ENCODE peak calls at places on chromosome 11, in eight cellular contexts. Y, I, F, A, D, L, W and J are unnamed samples.

GRCh38 chr11:119684361-119685072 is 44.5 kb downstream of the NECTIN1 start:
- DNase-seq in D (no peak), L (no peak), A (no peak), I (no peak), F (no peak), Y (no peak), W (peak), J (no peak)

GRCh38 chr11:103541186-103541795 is 432.1 kb downstream of the DYNC2H1 start:
- DNase-seq in L (no peak), A (no peak), W (no peak), I (peak), F (no peak), D (no peak), Y (no peak), J (no peak)

GRCh38 chr11:121437018-121437685 is 15.0 kb upstream of the SORL1 start:
- DNase-seq in D (no peak), F (no peak), L (no peak), A (no peak), I (no peak), W (no peak), Y (no peak), J (no peak)

GRCh38 chr11:469684-470667 is 19.9 kb downstream of the PTDSS2 start:
- DNase-seq in L (peak), A (no peak), W (peak), D (no peak), I (no peak), Y (peak), F (peak), J (no peak)

GRCh38 chr11:65879622-65880021 is at the start of gene CTSW:
- DNase-seq in W (no peak), F (no peak), A (no peak), D (no peak), Y (no peak), L (no peak), I (no peak), J (no peak)

GRCh38 chr11:75492181-75492820 is 33.4 kb downstream of the GDPD5 start:
- DNase-seq in F (peak), D (no peak), Y (no peak), L (no peak), A (no peak), W (no peak), I (peak), J (no peak)

GRCh38 chr11:34316347-34317037 is 41.3 kb downstream of the ABTB2 start:
- DNase-seq in I (no peak), A (no peak), Y (no peak), F (no peak), L (no peak), D (no peak), W (no peak), J (no peak)

GRCh38 chr11:102144357-102145342 is 34.4 kb downstream of the YAP1 start:
- DNase-seq in A (no peak), Y (no peak), I (no peak), W (peak), L (peak), D (no peak), F (peak), J (no peak)

GRCh38 chr11:45982656-45983470 is 60.4 kb downstream of the LARGE2 start:
- DNase-seq in D (no peak), W (peak), I (no peak), L (no peak), F (no peak), A (peak), Y (peak), J (no peak)

GRCh38 chr11:76803023-76803422 is 19.9 kb downstream of the TSKU start:
- DNase-seq in Y (no peak), I (no peak), A (no peak), D (no peak), F (no peak), L (peak), W (no peak), J (peak)

GRCh38 chr11:5564259-5565019 is 16.1 kb upstream of the OR52H1 start:
- DNase-seq in F (no peak), A (no peak), I (peak), D (no peak), L (no peak), W (peak), Y (no peak), J (no peak)

GRCh38 chr11:4025248-4025956 is 69.2 kb upstream of the RRM1 start:
- DNase-seq in L (no peak), F (no peak), A (no peak), I (no peak), Y (no peak), D (peak), W (peak), J (no peak)

GRCh38 chr11:75269896-75270295 is 29.3 kb downstream of the TPBGL start:
- DNase-seq in W (no peak), I (no peak), A (no peak), D (no peak), F (peak), Y (no peak), L (no peak), J (no peak)

GRCh38 chr11:14908214-14908880 is 16.3 kb upstream of the CYP2R1 start:
- DNase-seq in A (peak), Y (no peak), W (peak), L (peak), F (peak), I (peak), D (no peak), J (no peak)

GRCh38 chr11:95678988-95679387 is 110.6 kb downstream of the FAM76B start:
- DNase-seq in W (no peak), A (no peak), F (no peak), D (no peak), L (no peak), I (no peak), Y (no peak), J (no peak)

GRCh38 chr11:57567210-57567511 is 311 bp downstream of the UBE2L6 start:
- DNase-seq in L (peak), W (no peak), I (peak), Y (no peak), A (no peak), D (no peak), F (peak), J (no peak)

GRCh38 chr11:111367411-111368284 is 11.4 kb downstream of the POU2AF1 start:
- DNase-seq in A (no peak), F (peak), W (no peak), D (no peak), I (peak), L (no peak), Y (no peak), J (no peak)

GRCh38 chr11:87173185-87174039 is 135.7 kb downstream of the TMEM135 start:
- DNase-seq in D (peak), F (no peak), Y (peak), W (peak), I (no peak), A (peak), L (no peak), J (no peak)

GRCh38 chr11:128496684-128497056 is 90.7 kb downstream of the ETS1 start:
- DNase-seq in I (no peak), F (no peak), L (no peak), W (no peak), D (no peak), A (no peak), Y (no peak), J (no peak)

GRCh38 chr11:119709638-119710346 is 19.2 kb downstream of the NECTIN1 start:
- DNase-seq in W (no peak), F (no peak), A (no peak), L (no peak), Y (no peak), D (no peak), I (peak), J (no peak)

GRCh38 chr11:47253660-47254059 is 4.1 kb upstream of the NR1H3 start:
- DNase-seq in W (no peak), A (no peak), I (no peak), Y (no peak), D (no peak), L (no peak), F (peak), J (no peak)

GRCh38 chr11:119055901-119056300 is 1.1 kb downstream of the HYOU1 start:
- DNase-seq in I (peak), L (no peak), W (peak), A (peak), D (no peak), Y (no peak), F (no peak), J (no peak)

GRCh38 chr11:64185323-64186204 is at the start of gene STIP1:
- DNase-seq in A (peak), I (peak), D (peak), W (peak), L (peak), F (peak), Y (peak), J (peak)

GRCh38 chr11:106072804-106073203 is 4.3 kb downstream of the KBTBD3 start:
- DNase-seq in L (no peak), D (no peak), I (no peak), Y (no peak), F (no peak), A (no peak), W (no peak), J (no peak)

GRCh38 chr11:131465746-131466145 is 95.3 kb downstream of the NTM start:
- DNase-seq in W (no peak), Y (no peak), A (no peak), I (no peak), D (no peak), L (no peak), F (no peak), J (no peak)

GRCh38 chr11:119100246-119100959 is 1.2 kb downstream of the DPAGT1 start:
- DNase-seq in D (no peak), Y (no peak), A (peak), F (no peak), W (peak), I (no peak), L (no peak), J (no peak)

GRCh38 chr11:127639916-127640315 is 639.3 kb upstream of the KIRREL3 start:
- DNase-seq in I (no peak), A (no peak), D (no peak), W (no peak), L (no peak), Y (no peak), F (no peak), J (no peak)

GRCh38 chr11:33311680-33312079 is 54.5 kb downstream of the HIPK3 start:
- DNase-seq in I (no peak), A (no peak), D (no peak), W (no peak), L (no peak), F (no peak), Y (no peak), J (no peak)

GRCh38 chr11:115377882-115378296 is 126.3 kb downstream of the CADM1 start:
- DNase-seq in F (no peak), I (no peak), Y (no peak), A (no peak), L (no peak), D (peak), W (no peak), J (no peak)

GRCh38 chr11:69657911-69658605 is 17.1 kb downstream of the LTO1 start:
- DNase-seq in A (no peak), W (no peak), I (no peak), Y (no peak), F (no peak), L (no peak), D (no peak), J (no peak)

GRCh38 chr11:25970726-25971508 is 361.0 kb upstream of the ANO3 start:
- DNase-seq in L (no peak), D (no peak), Y (no peak), I (peak), W (no peak), A (no peak), F (no peak), J (no peak)
- TF ChIP-seq CTCF in L (peak), D (peak), Y (peak), I (peak), W (peak), A (no peak), F (no peak), J (peak)

GRCh38 chr11:130217133-130217631 is 57.6 kb downstream of the ST14 start:
- DNase-seq in D (no peak), I (no peak), F (peak), Y (no peak), L (no peak), A (no peak), W (no peak), J (no peak)
- TF ChIP-seq CTCF in D (no peak), I (no peak), F (no peak), Y (no peak), L (no peak), A (no peak), W (no peak), J (no peak)

DNA sequence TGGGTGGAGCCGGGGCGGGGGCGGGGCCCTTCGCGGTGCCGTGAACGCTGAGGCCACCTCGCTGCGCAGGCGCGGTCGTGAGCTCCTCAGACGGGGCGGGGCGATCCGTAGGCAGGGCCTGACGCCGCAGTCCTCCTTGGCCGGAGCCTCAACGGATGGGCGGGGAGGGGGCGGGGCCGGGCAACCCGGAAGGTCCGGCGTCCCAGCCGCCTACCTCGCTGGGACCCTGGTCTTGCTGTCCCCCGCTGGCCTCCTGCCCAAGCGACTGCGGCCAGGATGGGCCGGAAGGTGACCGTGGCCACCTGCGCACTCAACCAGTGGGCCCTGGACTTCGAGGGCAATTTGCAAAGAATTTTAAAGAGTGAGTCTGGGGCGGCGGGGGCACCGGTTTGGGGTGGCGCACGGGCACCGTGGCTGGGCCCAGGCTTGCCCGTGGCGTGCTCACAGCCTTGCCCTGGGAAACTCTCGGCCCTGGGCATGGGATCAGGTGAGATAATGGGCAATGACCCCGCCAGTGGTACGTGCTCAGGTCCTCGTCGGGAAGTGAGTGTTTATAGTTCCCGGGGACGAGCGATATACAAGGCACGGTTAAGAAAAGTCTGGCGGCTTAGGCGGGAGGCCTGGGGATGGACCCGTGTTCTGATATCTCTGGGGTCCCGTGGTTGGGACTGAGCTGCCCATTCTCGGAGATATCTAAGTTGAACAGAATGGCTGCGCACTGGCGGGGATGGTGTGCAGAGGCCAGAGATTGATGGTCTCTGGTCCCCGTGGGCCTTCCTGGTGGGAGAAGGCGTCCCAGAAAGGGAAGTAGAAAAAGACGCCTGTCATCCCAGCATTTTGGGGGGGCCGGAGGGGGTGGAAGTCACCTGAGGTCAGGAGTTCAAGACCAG is at the start of gene NADSYN1:
- DNase-seq in Y (no peak), W (peak), I (peak), D (peak), L (peak), F (peak), A (peak), J (peak)
- TF ChIP-seq CTCF in Y (no peak), W (no peak), I (no peak), D (no peak), L (no peak), F (no peak), A (no peak), J (no peak)

DNA sequence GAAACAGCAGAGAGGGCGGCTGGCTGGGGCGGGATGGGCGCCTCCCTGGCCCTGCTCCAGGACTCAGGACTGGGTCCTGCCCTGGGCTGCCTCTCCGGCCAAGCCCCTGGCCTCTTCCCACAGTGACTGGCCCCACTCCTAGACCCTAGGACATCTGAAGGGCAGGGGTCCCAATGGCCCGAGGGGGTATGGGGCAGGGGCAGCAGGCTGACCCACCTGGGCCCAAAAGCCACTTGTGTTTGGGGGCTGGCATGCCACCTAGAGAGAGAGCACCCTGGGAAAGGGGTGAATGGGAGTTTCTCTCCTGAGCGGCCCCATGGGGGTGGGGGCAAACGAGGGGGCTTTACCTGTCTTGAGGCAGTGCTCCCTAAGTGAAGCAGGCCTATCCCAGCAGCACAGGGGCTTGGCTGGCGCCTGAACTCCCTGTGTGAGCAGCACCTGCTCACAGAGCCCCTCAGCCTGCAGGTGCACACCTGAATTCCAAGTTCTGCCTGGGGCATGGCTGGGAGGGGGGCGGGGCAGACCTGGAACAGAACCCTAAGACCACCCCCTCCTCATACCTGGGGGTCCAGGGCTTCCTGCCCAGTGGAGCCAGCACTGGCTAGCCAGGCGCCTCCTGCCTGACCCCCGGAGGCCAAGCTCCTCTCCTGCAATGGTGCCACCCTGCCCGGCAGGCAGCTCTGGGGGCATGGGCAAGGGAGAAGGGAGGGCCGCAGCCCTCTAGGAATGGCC is 16.9 kb downstream of the DUSP8 start:
- DNase-seq in A (no peak), D (no peak), I (no peak), Y (no peak), L (peak), W (no peak), F (no peak), J (no peak)
- TF ChIP-seq CTCF in A (no peak), D (no peak), I (no peak), Y (no peak), L (no peak), W (no peak), F (no peak), J (no peak)

GRCh38 chr11:113906038-113906437 is 1.4 kb downstream of the HTR3B start:
- DNase-seq in F (peak), W (peak), D (no peak), I (no peak), A (peak), Y (no peak), L (peak), J (no peak)
- TF ChIP-seq CTCF in F (no peak), W (peak), D (peak), I (peak), A (peak), Y (no peak), L (peak), J (peak)